ENCODE peak calls at places on chromosomes 2 and 18, in seven cellular contexts. U is brain microvascular endothelial cell, B is heart right ventricle, P is neural progenitor cell, Z is A549, V is WERI-Rb-1, S is colonic mucosa. C is an unnamed sample.

GRCh38 chr18:48160622-48161021 is 230.2 kb upstream of the SMAD2 start:
- DNase-seq in U (no peak), B (no peak), P (no peak), Z (no peak), V (no peak), S (no peak), C (no peak)

GRCh38 chr18:26854292-26854881 is 11.1 kb downstream of the AQP4 start:
- DNase-seq in U (no peak), B (no peak), P (no peak), Z (no peak), V (no peak), S (no peak), C (no peak)

GRCh38 chr2:45069711-45070664 is 60.7 kb upstream of the SIX2 start:
- DNase-seq in U (no peak), B (no peak), P (peak; percentile 37), Z (no peak), V (peak; percentile 83), S (no peak), C (no peak)

GRCh38 chr2:157559461-157559860 is 69.2 kb downstream of the ACVR1C start:
- DNase-seq in U (no peak), B (no peak), P (peak; percentile 67), Z (no peak), V (no peak), S (no peak), C (no peak)

GRCh38 chr2:202418027-202418426 is 41.9 kb downstream of the BMPR2 start:
- DNase-seq in U (no peak), B (no peak), P (no peak), Z (no peak), V (no peak), S (no peak), C (no peak)

GRCh38 chr18:12336887-12337286 is 28.8 kb downstream of the TUBB6 start:
- DNase-seq in U (peak; percentile 66), B (no peak), P (no peak), Z (no peak), V (no peak), S (no peak), C (peak; percentile 70)

GRCh38 chr18:48408727-48409590 is at the start of gene ZBTB7C:
- DNase-seq in U (no peak), B (peak; percentile 42), P (peak; percentile 86), Z (no peak), V (peak; percentile 53), S (peak; percentile 37), C (no peak)

GRCh38 chr2:110731064-110731463 is 1.3 kb upstream of the ACOXL start:
- DNase-seq in U (no peak), B (no peak), P (no peak), Z (no peak), V (no peak), S (no peak), C (no peak)

GRCh38 chr2:161237397-161238263 is 70.6 kb upstream of the PSMD14 start:
- DNase-seq in U (no peak), B (peak; percentile 52), P (peak; percentile 82), Z (no peak), V (peak; percentile 89), S (peak; percentile 60), C (no peak)

GRCh38 chr2:176508374-176508773 is 239.1 kb downstream of the MTX2 start:
- DNase-seq in U (no peak), B (no peak), P (no peak), Z (no peak), V (no peak), S (no peak), C (no peak)

GRCh38 chr2:231530099-231531085 is at the start of gene NMUR1:
- DNase-seq in U (no peak), B (peak; percentile 74), P (peak; percentile 83), Z (peak; percentile 48), V (peak; percentile 46), S (peak; percentile 50), C (no peak)

GRCh38 chr2:5077479-5078089 is 614.6 kb upstream of the SOX11 start:
- DNase-seq in U (peak; percentile 78), B (no peak), P (no peak), Z (no peak), V (peak; percentile 25), S (no peak), C (peak; percentile 24)

GRCh38 chr18:30862900-30863299 is 179.6 kb downstream of the DSC3 start:
- DNase-seq in U (no peak), B (no peak), P (no peak), Z (no peak), V (no peak), S (no peak), C (no peak)

GRCh38 chr18:61637319-61637718 is 255.5 kb downstream of the RNF152 start:
- DNase-seq in U (no peak), B (no peak), P (peak; percentile 73), Z (no peak), V (peak; percentile 57), S (peak; percentile 67), C (no peak)

GRCh38 chr18:55323051-55323994 is 264.7 kb downstream of the TCF4 start:
- DNase-seq in U (no peak), B (no peak), P (no peak), Z (no peak), V (no peak), S (no peak), C (no peak)

GRCh38 chr2:13480057-13480456 is 763.3 kb downstream of the TRIB2 start:
- DNase-seq in U (no peak), B (no peak), P (no peak), Z (no peak), V (no peak), S (no peak), C (no peak)

GRCh38 chr2:188628989-188629889 is 337.6 kb downstream of the GULP1 start:
- DNase-seq in U (peak; percentile 34), B (no peak), P (peak; percentile 55), Z (peak; percentile 4), V (no peak), S (no peak), C (peak; percentile 90)

GRCh38 chr2:172430671-172431070 is 3.3 kb downstream of the ITGA6 start:
- DNase-seq in U (no peak), B (no peak), P (no peak), Z (no peak), V (no peak), S (no peak), C (peak; percentile 74)

GRCh38 chr2:120893874-120894584 is 158.4 kb downstream of the GLI2 start:
- DNase-seq in U (no peak), B (no peak), P (peak; percentile 94), Z (no peak), V (no peak), S (no peak), C (no peak)

GRCh38 chr2:182047544-182047943 is 61.9 kb downstream of the PPP1R1C start:
- DNase-seq in U (no peak), B (no peak), P (no peak), Z (no peak), V (no peak), S (no peak), C (no peak)

GRCh38 chr2:70828914-70829824 is 6.4 kb downstream of the CD207 start:
- DNase-seq in U (peak; percentile 38), B (no peak), P (no peak), Z (no peak), V (no peak), S (no peak), C (no peak)

GRCh38 chr2:179460530-179460929 is 195.9 kb upstream of the SESTD1 start:
- DNase-seq in U (peak; percentile 98), B (no peak), P (no peak), Z (no peak), V (no peak), S (no peak), C (peak; percentile 87)

GRCh38 chr2:206562375-206562774 is 79.9 kb upstream of the FAM237A start:
- DNase-seq in U (peak; percentile 45), B (no peak), P (no peak), Z (no peak), V (no peak), S (no peak), C (no peak)

GRCh38 chr2:238938460-238939055 is 90.7 kb downstream of the TWIST2 start:
- DNase-seq in U (no peak), B (peak; percentile 76), P (no peak), Z (no peak), V (no peak), S (peak; percentile 66), C (peak; percentile 90)

GRCh38 chr18:3261393-3262233 is at the start of gene MYL12B:
- DNase-seq in U (no peak), B (peak; percentile 82), P (peak; percentile 93), Z (peak; percentile 43), V (peak; percentile 71), S (peak; percentile 88), C (peak; percentile 78)

GRCh38 chr2:237196866-237197618 is 111.4 kb downstream of the COPS8 start:
- DNase-seq in U (peak; percentile 75), B (no peak), P (no peak), Z (peak; percentile 28), V (no peak), S (no peak), C (peak; percentile 54)
- TF ChIP-seq CTCF in U (no peak), B (no peak), P (no peak), Z (no peak), V (no peak), S (no peak), C (no peak)

DNA sequence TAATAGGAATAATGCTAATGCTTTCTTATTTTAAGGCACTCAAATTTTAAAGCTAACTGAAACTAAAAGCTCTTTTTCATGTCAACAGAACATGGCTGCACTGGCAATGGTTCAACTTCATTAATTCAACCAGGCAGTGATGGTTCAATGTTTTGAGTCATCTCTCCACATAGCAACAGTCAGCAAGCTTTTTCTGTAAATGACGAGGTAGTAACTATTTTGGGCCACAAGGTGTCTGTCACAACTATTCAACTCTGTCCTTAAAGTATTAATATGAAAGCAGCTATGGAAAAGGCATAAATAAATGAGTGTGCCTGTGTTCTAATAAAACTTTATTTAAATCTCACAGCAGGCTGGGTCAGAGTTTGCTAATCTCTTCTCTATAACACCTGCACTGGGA is 1425.6 kb upstream of the PIK3C3 start:
- DNase-seq in U (peak; percentile 30), B (no peak), P (no peak), Z (no peak), V (no peak), S (no peak), C (peak; percentile 47)
- TF ChIP-seq CTCF in U (peak; percentile 3), B (no peak), P (peak; percentile 44), Z (no peak), V (peak; percentile 11), S (no peak), C (peak; percentile 27)

DNA sequence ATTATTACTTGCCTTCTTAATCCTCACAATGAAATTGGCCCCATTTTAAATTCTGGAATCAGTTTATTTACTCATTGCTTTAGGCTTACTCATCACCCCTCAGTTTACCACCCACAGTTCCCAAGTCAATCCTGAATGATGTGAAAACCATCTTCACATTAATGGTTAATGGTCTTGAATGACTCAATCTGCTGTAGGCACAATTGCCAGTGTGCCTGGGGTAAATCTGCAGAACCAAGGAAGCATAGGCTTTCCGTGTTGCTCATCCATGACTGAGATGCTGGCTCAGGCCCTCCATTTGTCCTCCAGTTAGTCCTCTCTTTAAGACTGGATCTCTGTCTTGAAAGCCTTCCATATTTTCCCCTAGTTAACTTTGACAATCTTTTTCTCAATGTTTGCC is 164.5 kb downstream of the PMAIP1 start:
- DNase-seq in U (no peak), B (no peak), P (no peak), Z (no peak), V (no peak), S (no peak), C (no peak)
- TF ChIP-seq CTCF in U (no peak), B (no peak), P (no peak), Z (no peak), V (no peak), S (no peak), C (no peak)

DNA sequence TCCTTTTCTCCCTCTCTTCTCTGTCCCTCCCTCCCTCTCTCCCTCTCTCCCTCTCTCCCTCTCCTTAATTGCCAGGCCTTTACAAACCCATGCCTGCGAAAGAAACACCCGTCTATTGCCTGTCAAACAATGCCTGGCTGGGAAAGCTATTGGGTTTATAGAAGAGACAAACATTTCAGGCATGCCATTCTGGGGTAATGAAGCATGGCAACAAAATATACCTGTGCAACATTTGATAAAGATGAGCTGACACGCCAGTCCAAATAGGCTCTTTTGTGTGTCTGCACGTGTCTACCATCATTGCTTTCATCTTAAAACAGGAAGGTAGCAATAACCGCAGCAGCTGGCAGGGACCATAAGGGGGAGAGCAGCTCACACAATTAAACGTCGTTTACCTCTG is 282.1 kb downstream of the ZNF516 start:
- DNase-seq in U (no peak), B (no peak), P (peak; percentile 60), Z (no peak), V (no peak), S (no peak), C (no peak)
- TF ChIP-seq CTCF in U (no peak), B (no peak), P (no peak), Z (no peak), V (peak; percentile 9), S (no peak), C (no peak)

C was measured in MCF 10A.